ENCODE peak calls at places on chromosome 15, in four cellular contexts. One of them, this sample, is unnamed.

GRCh38 chr15:67899596-67900283 is 59.9 kb upstream of the RNU6-1 start:
- DNase-seq in prostate gland: no peak
- DNase-seq in uterus: no peak
- DNase-seq in A549: no peak
- DNase-seq in this sample: no peak

GRCh38 chr15:78540955-78541743 is 905 bp downstream of the PSMA4 start:
- DNase-seq in prostate gland: no peak
- DNase-seq in uterus: no peak
- DNase-seq in A549: peak; percentile 12
- DNase-seq in this sample: peak; percentile 74

GRCh38 chr15:64622410-64623260 is 152.8 kb downstream of the RBPMS2 start:
- DNase-seq in uterus: no peak
- DNase-seq in prostate gland: no peak
- DNase-seq in A549: no peak
- DNase-seq in this sample: no peak

GRCh38 chr15:62506217-62506805 is 341.2 kb upstream of the C2CD4B start:
- DNase-seq in uterus: no peak
- DNase-seq in prostate gland: peak; percentile 40
- DNase-seq in A549: peak; percentile 85
- DNase-seq in this sample: no peak

GRCh38 chr15:80801891-80802680 is 22.9 kb downstream of the CEMIP start:
- DNase-seq in prostate gland: no peak
- DNase-seq in uterus: no peak
- DNase-seq in A549: no peak
- DNase-seq in this sample: no peak

GRCh38 chr15:38164061-38164460 is 88.6 kb upstream of the SPRED1 start:
- DNase-seq in uterus: no peak
- DNase-seq in A549: no peak
- DNase-seq in prostate gland: no peak
- DNase-seq in this sample: no peak

GRCh38 chr15:79192462-79193036 is 90.0 kb upstream of the ANKRD34C start:
- DNase-seq in uterus: no peak
- DNase-seq in prostate gland: no peak
- DNase-seq in A549: no peak
- DNase-seq in this sample: no peak

GRCh38 chr15:64024172-64025050 is 21.9 kb downstream of the DAPK2 start:
- DNase-seq in A549: peak; percentile 41
- DNase-seq in prostate gland: no peak
- DNase-seq in uterus: no peak
- DNase-seq in this sample: peak; percentile 45

GRCh38 chr15:50753463-50753862 is 12.0 kb downstream of the SPPL2A start:
- DNase-seq in uterus: no peak
- DNase-seq in prostate gland: no peak
- DNase-seq in A549: no peak
- DNase-seq in this sample: peak; percentile 70

GRCh38 chr15:64861331-64861730 is 19.6 kb downstream of the PLEKHO2 start:
- DNase-seq in prostate gland: no peak
- DNase-seq in uterus: no peak
- DNase-seq in A549: no peak
- DNase-seq in this sample: no peak

GRCh38 chr15:37682304-37682703 is 252.1 kb upstream of the TMCO5A start:
- DNase-seq in uterus: no peak
- DNase-seq in A549: peak; percentile 2
- DNase-seq in prostate gland: no peak
- DNase-seq in this sample: no peak

GRCh38 chr15:52728899-52729298 is 49.7 kb upstream of the ATOSA start:
- DNase-seq in uterus: no peak
- DNase-seq in A549: no peak
- DNase-seq in prostate gland: no peak
- DNase-seq in this sample: no peak

GRCh38 chr15:77027697-77028450 is 32.9 kb downstream of the PSTPIP1 start:
- DNase-seq in uterus: peak; percentile 18
- DNase-seq in prostate gland: no peak
- DNase-seq in A549: no peak
- DNase-seq in this sample: no peak

GRCh38 chr15:99029358-99029871 is 21.8 kb upstream of the PGPEP1L start:
- DNase-seq in A549: no peak
- DNase-seq in prostate gland: no peak
- DNase-seq in uterus: no peak
- DNase-seq in this sample: no peak

GRCh38 chr15:39922450-39923092 is 2.5 kb upstream of the GPR176 start:
- DNase-seq in A549: no peak
- DNase-seq in prostate gland: no peak
- DNase-seq in uterus: no peak
- DNase-seq in this sample: no peak

GRCh38 chr15:60012695-60013094 is 8.6 kb downstream of the FOXB1 start:
- DNase-seq in uterus: no peak
- DNase-seq in prostate gland: no peak
- DNase-seq in A549: no peak
- DNase-seq in this sample: no peak

GRCh38 chr15:69983696-69984265 is 113.9 kb downstream of the TLE3 start:
- DNase-seq in uterus: no peak
- DNase-seq in A549: peak; percentile 15
- DNase-seq in prostate gland: no peak
- DNase-seq in this sample: no peak

GRCh38 chr15:55589297-55589696 is 1.2 kb upstream of the PYGO1 start:
- DNase-seq in uterus: no peak
- DNase-seq in A549: no peak
- DNase-seq in prostate gland: no peak
- DNase-seq in this sample: no peak

GRCh38 chr15:80997692-80998091 is 3.0 kb upstream of the TLNRD1 start:
- DNase-seq in prostate gland: no peak
- DNase-seq in A549: no peak
- DNase-seq in uterus: no peak
- DNase-seq in this sample: no peak

GRCh38 chr15:40928351-40928974 is 677 bp upstream of the DLL4 start:
- DNase-seq in A549: no peak
- DNase-seq in prostate gland: no peak
- DNase-seq in uterus: no peak
- DNase-seq in this sample: no peak

GRCh38 chr15:77030928-77031375 is 36.0 kb downstream of the PSTPIP1 start:
- DNase-seq in A549: no peak
- DNase-seq in uterus: peak; percentile 12
- DNase-seq in prostate gland: no peak
- DNase-seq in this sample: no peak

GRCh38 chr15:59594493-59594942 is 17.1 kb upstream of the GCNT3 start:
- DNase-seq in prostate gland: no peak
- DNase-seq in uterus: no peak
- DNase-seq in A549: peak; percentile 98
- DNase-seq in this sample: no peak

GRCh38 chr15:66292261-66293084 is 895 bp upstream of the DIS3L start:
- DNase-seq in prostate gland: no peak
- DNase-seq in A549: no peak
- DNase-seq in uterus: no peak
- DNase-seq in this sample: peak; percentile 84

GRCh38 chr15:66293085-66293418 is 316 bp upstream of the DIS3L start:
- DNase-seq in prostate gland: no peak
- DNase-seq in uterus: no peak
- DNase-seq in A549: no peak
- DNase-seq in this sample: no peak

GRCh38 chr15:66293419-66294156 is at the start of gene DIS3L:
- DNase-seq in prostate gland: peak; percentile 36
- DNase-seq in uterus: peak; percentile 51
- DNase-seq in A549: peak; percentile 82
- DNase-seq in this sample: peak; percentile 83

GRCh38 chr15:66294932-66295235 is 1.5 kb downstream of the DIS3L start:
- DNase-seq in prostate gland: no peak
- DNase-seq in uterus: no peak
- DNase-seq in A549: no peak
- DNase-seq in this sample: no peak

GRCh38 chr15:66294157-66294931 is 976 bp downstream of the DIS3L start:
- DNase-seq in A549: peak; percentile 65
- DNase-seq in uterus: peak; percentile 16
- DNase-seq in prostate gland: no peak
- DNase-seq in this sample: peak; percentile 75
- TF ChIP-seq POLR2A in A549: no peak
- TF ChIP-seq POLR2A in uterus: no peak
- TF ChIP-seq POLR2A in prostate gland: no peak
- TF ChIP-seq POLR2A in this sample: no peak

GRCh38 chr15:65870889-65871533 is 1.7 kb downstream of the RAB11A start:
- DNase-seq in uterus: no peak
- DNase-seq in prostate gland: no peak
- DNase-seq in A549: peak; percentile 69
- DNase-seq in this sample: peak; percentile 41
- TF ChIP-seq POLR2A in uterus: no peak
- TF ChIP-seq POLR2A in prostate gland: peak; percentile 57
- TF ChIP-seq POLR2A in A549: no peak
- TF ChIP-seq POLR2A in this sample: no peak

GRCh38 chr15:27993996-27994775 is 104.9 kb downstream of the OCA2 start:
- DNase-seq in prostate gland: no peak
- DNase-seq in uterus: no peak
- DNase-seq in A549: no peak
- DNase-seq in this sample: no peak

GRCh38 chr15:27990411-27991338 is 108.4 kb downstream of the OCA2 start:
- DNase-seq in A549: no peak
- DNase-seq in prostate gland: no peak
- DNase-seq in uterus: no peak
- DNase-seq in this sample: no peak

GRCh38 chr15:27989428-27989827 is 109.7 kb downstream of the OCA2 start:
- DNase-seq in A549: no peak
- DNase-seq in uterus: no peak
- DNase-seq in prostate gland: no peak
- DNase-seq in this sample: no peak

GRCh38 chr15:27989838-27990237 is 109.3 kb downstream of the OCA2 start:
- DNase-seq in prostate gland: no peak
- DNase-seq in uterus: no peak
- DNase-seq in A549: no peak
- DNase-seq in this sample: no peak

GRCh38 chr15:27993544-27993943 is 105.6 kb downstream of the OCA2 start:
- DNase-seq in A549: no peak
- DNase-seq in uterus: no peak
- DNase-seq in prostate gland: no peak
- DNase-seq in this sample: no peak
- TF ChIP-seq POLR2A in A549: no peak
- TF ChIP-seq POLR2A in uterus: no peak
- TF ChIP-seq POLR2A in prostate gland: no peak
- TF ChIP-seq POLR2A in this sample: no peak

DNA sequence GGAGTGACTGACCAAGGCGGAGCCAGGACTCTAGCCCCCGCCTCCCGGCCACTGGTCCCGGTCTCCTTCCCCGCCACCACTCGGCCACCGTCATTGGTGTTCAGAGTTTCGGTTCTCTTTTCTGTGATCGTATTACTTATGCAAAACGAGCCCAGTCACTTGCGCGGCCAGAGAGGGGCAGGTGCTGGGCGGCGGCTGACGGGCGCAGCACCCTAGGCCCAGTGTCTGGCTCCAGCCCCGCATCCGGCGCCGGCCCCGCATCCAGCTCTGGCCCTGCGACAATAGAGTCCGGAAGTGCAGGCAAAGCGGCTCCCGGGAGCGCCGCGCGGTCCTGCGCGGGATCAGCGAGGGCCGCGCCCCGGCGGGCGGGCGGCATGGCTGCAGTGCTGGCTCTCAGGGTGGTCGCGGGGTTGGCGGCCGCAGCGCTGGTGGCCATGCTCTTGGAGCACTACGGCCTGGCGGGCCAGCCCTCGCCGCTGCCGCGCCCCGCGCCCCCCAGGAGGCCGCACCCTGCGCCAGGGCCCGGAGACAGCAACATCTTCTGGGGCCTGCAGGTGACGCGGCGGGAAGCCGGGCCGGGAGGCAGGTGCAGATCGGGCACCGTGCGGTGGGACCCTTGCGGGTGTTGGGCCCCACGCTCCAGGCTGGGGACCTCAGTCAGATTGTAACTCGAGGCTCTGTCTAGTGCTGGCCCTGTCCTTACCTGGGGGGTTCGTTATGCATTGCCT is at the start of gene TMEM62:
- DNase-seq in uterus: peak; percentile 62
- DNase-seq in A549: peak; percentile 68
- DNase-seq in prostate gland: peak; percentile 69
- DNase-seq in this sample: peak; percentile 87
- TF ChIP-seq POLR2A in uterus: peak; percentile 38
- TF ChIP-seq POLR2A in A549: peak; percentile 12
- TF ChIP-seq POLR2A in prostate gland: peak; percentile 84
- TF ChIP-seq POLR2A in this sample: peak; percentile 81

DNA sequence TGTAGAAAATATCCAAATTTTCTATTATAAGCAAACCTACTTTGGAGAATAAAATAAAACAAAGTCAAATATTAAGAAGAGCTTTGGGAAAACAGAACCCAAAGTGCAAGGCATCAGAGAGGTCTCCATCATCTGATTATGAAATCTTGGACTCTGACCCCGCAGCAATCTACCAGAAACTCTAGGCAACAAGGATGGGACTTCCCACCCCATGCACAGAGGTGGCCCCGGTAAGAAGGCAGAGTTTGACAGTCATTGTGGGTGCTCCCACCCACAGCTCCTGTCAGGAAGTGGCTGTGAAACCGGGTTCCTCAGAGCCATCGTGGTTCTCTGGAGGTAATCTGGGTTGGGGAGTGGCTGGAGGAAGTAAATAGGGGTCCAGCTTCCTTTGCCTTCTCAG is 37.0 kb upstream of the TJP1 start:
- DNase-seq in uterus: no peak
- DNase-seq in A549: no peak
- DNase-seq in prostate gland: no peak
- DNase-seq in this sample: no peak
- TF ChIP-seq POLR2A in uterus: no peak
- TF ChIP-seq POLR2A in A549: no peak
- TF ChIP-seq POLR2A in prostate gland: no peak
- TF ChIP-seq POLR2A in this sample: no peak